ENCODE peak calls at places on chromosomes 16 and 17, in five cellular contexts. N is lower leg skin; R is RWPE1; D is effector memory CD4-positive, alpha-beta T cell; T is uterus. G is an unnamed sample.

GRCh38 chr16:60204221-60204620 is 1470.1 kb upstream of the GOT2 start:
- DNase-seq in N (no peak), T (no peak), R (peak), D (no peak), G (no peak)

GRCh38 chr16:51509336-51509735 is 358.3 kb upstream of the SALL1 start:
- DNase-seq in R (no peak), D (no peak), N (no peak), T (no peak), G (no peak)

GRCh38 chr17:12349297-12349696 is 316.4 kb upstream of the MYOCD start:
- DNase-seq in N (no peak), T (no peak), R (no peak), D (no peak), G (no peak)

GRCh38 chr16:25747160-25747758 is 55.5 kb downstream of the HS3ST4 start:
- DNase-seq in D (no peak), R (no peak), T (no peak), N (no peak), G (no peak)

GRCh38 chr17:81869221-81870154 is 1.6 kb downstream of the ARHGDIA start:
- DNase-seq in D (no peak), R (no peak), N (no peak), T (peak), G (no peak)

GRCh38 chr17:64343833-64344637 is 46.6 kb downstream of the PECAM1 start:
- DNase-seq in D (no peak), N (no peak), T (peak), R (no peak), G (no peak)

GRCh38 chr17:75380750-75381149 is 24.7 kb downstream of the GRB2 start:
- DNase-seq in T (no peak), R (no peak), N (no peak), D (no peak), G (no peak)

GRCh38 chr16:14325502-14325901 is 254.4 kb downstream of the MRTFB start:
- DNase-seq in N (no peak), T (no peak), R (no peak), D (no peak), G (no peak)

GRCh38 chr17:49565948-49566491 is 9.7 kb upstream of the NXPH3 start:
- DNase-seq in T (peak), R (no peak), N (no peak), D (no peak), G (peak)

GRCh38 chr17:32498362-32498761 is 11.6 kb downstream of the CDK5R1 start:
- DNase-seq in T (no peak), D (no peak), N (no peak), R (no peak), G (no peak)

GRCh38 chr17:64091116-64091515 is 38.8 kb downstream of the ERN1 start:
- DNase-seq in D (no peak), T (no peak), R (no peak), N (no peak), G (no peak)

GRCh38 chr16:48194828-48195566 is 39.2 kb upstream of the ABCC12 start:
- DNase-seq in N (no peak), D (no peak), T (no peak), R (peak), G (no peak)

GRCh38 chr16:81730090-81731051 is 48.7 kb upstream of the PLCG2 start:
- DNase-seq in N (peak), R (peak), D (peak), T (peak), G (peak)

GRCh38 chr17:32240745-32241144 is 24.9 kb upstream of the RHBDL3 start:
- DNase-seq in T (no peak), D (no peak), N (peak), R (no peak), G (no peak)

GRCh38 chr16:69709456-69710084 is 16.8 kb downstream of the NQO1 start:
- DNase-seq in T (no peak), R (peak), D (no peak), N (peak), G (no peak)

GRCh38 chr17:74864866-74865395 is 5.2 kb upstream of the GRIN2C start:
- DNase-seq in N (peak), T (peak), D (peak), R (peak), G (no peak)

GRCh38 chr17:4678448-4679026 is 25.4 kb downstream of the PELP1 start:
- DNase-seq in D (no peak), R (peak), N (no peak), T (no peak), G (no peak)

GRCh38 chr17:55432358-55433028 is 10.9 kb upstream of the MMD start:
- DNase-seq in R (no peak), N (no peak), T (no peak), D (no peak), G (no peak)